ENCODE peak calls at places on chromosome 15, in six cellular contexts. V is stimulated activated CD8-positive, alpha-beta memory T cell treated with anti-CD3 and anti-CD28 coated beads, Interleukin-4, amount 100 ng/mL, for 1 hour; I is HEK293T; F is activated naive CD8-positive, alpha-beta T cell treated with anti-CD3 and anti-CD28 coated beads for 36 hours; N is Daoy; X is T-helper 2 cell. T is an unnamed sample.

GRCh38 chr15:84836859-84837258 is 19.7 kb downstream of the ALPK3 start:
- DNase-seq in V (no peak), I (no peak), F (no peak), N (no peak), X (no peak), T (no peak)

GRCh38 chr15:62691008-62691407 is 351.5 kb upstream of the TPM1 start:
- DNase-seq in V (no peak), I (no peak), F (no peak), N (no peak), X (no peak), T (no peak)

GRCh38 chr15:50523736-50524318 is 22.6 kb downstream of the USP50 start:
- DNase-seq in V (no peak), I (no peak), F (no peak), N (no peak), X (no peak), T (no peak)

GRCh38 chr15:68316061-68316804 is 38.7 kb downstream of the FEM1B start:
- DNase-seq in V (no peak), I (peak), F (no peak), N (peak), X (no peak), T (no peak)

GRCh38 chr15:94607176-94607654 is 375.9 kb downstream of the MCTP2 start:
- DNase-seq in V (no peak), I (no peak), F (no peak), N (peak), X (no peak), T (no peak)

GRCh38 chr15:80925597-80926059 is 64.0 kb downstream of the MESD start:
- DNase-seq in V (no peak), I (no peak), F (no peak), N (peak), X (no peak), T (no peak)

GRCh38 chr15:51737538-51738305 is at the start of gene LYSMD2:
- DNase-seq in V (peak), I (no peak), F (peak), N (peak), X (peak), T (peak)

GRCh38 chr15:95948371-95948770 is 382.1 kb upstream of the NR2F2 start:
- DNase-seq in V (no peak), I (no peak), F (no peak), N (no peak), X (no peak), T (no peak)

GRCh38 chr15:92907880-92908279 is 7.8 kb downstream of the CHD2 start:
- DNase-seq in V (no peak), I (no peak), F (no peak), N (peak), X (no peak), T (no peak)

GRCh38 chr15:48796930-48797329 is 13.9 kb downstream of the CEP152 start:
- DNase-seq in V (no peak), I (no peak), F (no peak), N (no peak), X (no peak), T (no peak)